ENCODE peak calls at places on chromosomes 7 and 10, in ten cellular contexts. Q is uterus, H is DND-41, O is AG04450, I is glutamatergic neuron, K is mesendoderm, R is ACHN, N is vagina, W is foreskin melanocyte, P is hepatocyte. D is an unnamed sample.

GRCh38 chr7:147937428-147937827 is 653.1 kb upstream of the C7orf33 start:
- DNase-seq in I (no peak), W (no peak), O (no peak), K (no peak), N (no peak), P (no peak), H (no peak), R (peak), Q (no peak), D (no peak)

GRCh38 chr10:129768437-129769355 is 195.4 kb downstream of the EBF3 start:
- DNase-seq in Q (peak), P (no peak), I (peak), R (no peak), K (peak), W (no peak), H (no peak), O (no peak), N (peak), D (no peak)

GRCh38 chr10:130042386-130042785 is 68.2 kb downstream of the C10orf143 start:
- DNase-seq in N (no peak), R (no peak), W (no peak), O (no peak), I (no peak), K (no peak), P (no peak), Q (no peak), H (no peak), D (no peak)

GRCh38 chr10:125148021-125148439 is 12.3 kb downstream of the CTBP2 start:
- DNase-seq in N (no peak), O (no peak), P (peak), K (no peak), H (peak), W (no peak), Q (peak), R (no peak), I (no peak), D (no peak)

GRCh38 chr7:102814025-102814471 is 65.2 kb downstream of the FAM185A start:
- DNase-seq in O (no peak), I (no peak), N (no peak), H (no peak), W (peak), R (peak), Q (no peak), K (no peak), P (no peak), D (no peak)

GRCh38 chr10:132591166-132591971 is 53.8 kb downstream of the INPP5A start:
- DNase-seq in H (no peak), I (no peak), W (no peak), Q (no peak), K (peak), O (no peak), R (no peak), N (no peak), P (peak), D (peak)

GRCh38 chr10:110916554-110917346 is 2.2 kb downstream of the BBIP1 start:
- DNase-seq in Q (no peak), R (peak), P (no peak), N (no peak), O (peak), K (peak), W (no peak), H (no peak), I (no peak), D (peak)

GRCh38 chr7:117565226-117565625 is 85.4 kb downstream of the CFTR start:
- DNase-seq in W (no peak), P (no peak), O (no peak), K (no peak), Q (no peak), R (no peak), H (no peak), N (no peak), I (no peak), D (no peak)

GRCh38 chr7:107007892-107008287 is 36.6 kb upstream of the PRKAR2B start:
- DNase-seq in W (no peak), Q (no peak), O (no peak), H (no peak), P (no peak), I (no peak), N (no peak), K (peak), R (no peak), D (no peak)

GRCh38 chr7:148044173-148044572 is 546.4 kb upstream of the C7orf33 start:
- DNase-seq in Q (no peak), P (no peak), I (no peak), H (no peak), R (no peak), N (no peak), O (no peak), W (no peak), K (no peak), D (no peak)

D was measured in HS-5.